ENCODE peak calls at places on chromosomes 12 and 14, in nine cellular contexts. Q is fibroblast of the aortic adventitia, G is transverse colon, V is colonic mucosa, E is stomach, Y is endothelial cell, N is pancreas, A is GM13977, K is HCT116. S is an unnamed sample.

GRCh38 chr12:57793920-57794319 is 11.3 kb downstream of the TSFM start:
- DNase-seq in V (no peak), G (no peak), Y (no peak), N (no peak), K (no peak), A (no peak), E (no peak), Q (peak), S (peak)

GRCh38 chr14:58296731-58297130 is 1.6 kb upstream of the ARID4A start:
- DNase-seq in E (no peak), K (no peak), G (no peak), Y (no peak), V (no peak), Q (peak), N (no peak), A (no peak), S (peak)

GRCh38 chr14:42011221-42011620 is 404.5 kb downstream of the LRFN5 start:
- DNase-seq in A (peak), V (no peak), Y (no peak), N (no peak), G (no peak), K (no peak), E (no peak), Q (no peak), S (no peak)

GRCh38 chr12:130972589-130972950 is 18.9 kb downstream of the ADGRD1 start:
- DNase-seq in K (no peak), Q (no peak), G (no peak), N (no peak), V (no peak), Y (no peak), E (no peak), A (no peak), S (no peak)

GRCh38 chr14:59707778-59708635 is 131.4 kb upstream of the CCDC175 start:
- DNase-seq in Q (peak), G (no peak), V (no peak), N (no peak), E (no peak), Y (no peak), A (no peak), K (no peak), S (no peak)

GRCh38 chr12:7112041-7112440 is 3.0 kb upstream of the C1RL start:
- DNase-seq in N (no peak), Q (peak), V (no peak), G (no peak), Y (no peak), K (no peak), A (no peak), E (no peak), S (peak)

GRCh38 chr12:116002890-116003536 is 274.5 kb downstream of the MED13L start:
- DNase-seq in Q (peak), K (no peak), A (no peak), E (no peak), V (no peak), G (no peak), Y (no peak), N (no peak), S (peak)

GRCh38 chr12:68481181-68481941 is 129.3 kb upstream of the RAP1B start:
- DNase-seq in K (no peak), Q (no peak), N (no peak), Y (no peak), G (no peak), E (no peak), A (peak), V (no peak), S (no peak)

GRCh38 chr12:106839343-106839742 is 64.9 kb downstream of the RIC8B start:
- DNase-seq in E (no peak), A (no peak), V (no peak), Q (no peak), Y (no peak), K (no peak), N (no peak), G (no peak), S (no peak)

GRCh38 chr14:89000007-89000942 is 175.8 kb downstream of the TTC8 start:
- DNase-seq in K (peak), V (peak), G (peak), N (no peak), E (peak), A (no peak), Y (no peak), Q (peak), S (no peak)

DNA sequence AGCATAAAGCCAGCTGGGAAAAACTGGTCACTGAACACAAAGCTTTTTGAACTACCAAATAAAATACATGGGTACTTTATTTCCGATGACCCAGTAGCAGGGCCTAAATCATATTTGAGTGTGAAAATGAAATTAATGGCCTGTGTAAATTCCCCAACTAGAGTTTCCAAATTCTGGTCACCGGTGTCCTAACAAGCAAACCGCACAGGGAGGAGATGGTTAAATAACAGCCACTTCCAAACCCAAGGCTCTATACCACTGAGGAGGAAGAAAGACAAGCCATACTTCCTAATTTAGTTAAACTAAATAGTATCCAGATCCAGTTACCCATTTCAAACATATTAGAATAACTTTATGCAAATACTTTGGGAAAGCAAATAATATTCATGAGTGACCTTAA is 40.1 kb upstream of the DUSP6 start:
- DNase-seq in G (no peak), N (no peak), A (no peak), E (no peak), K (no peak), Y (no peak), V (no peak), Q (no peak), S (no peak)
- TF ChIP-seq CTCF in G (no peak), N (no peak), A (no peak), E (no peak), K (no peak), Y (no peak), V (no peak), Q (no peak), S (no peak)

GRCh38 chr12:64273527-64274403 is 51.7 kb upstream of the KICS2 start:
- DNase-seq in A (no peak), E (no peak), K (peak), Q (peak), G (peak), V (no peak), N (no peak), Y (peak), S (peak)
- TF ChIP-seq CTCF in A (peak), E (no peak), K (peak), Q (peak), G (no peak), V (no peak), N (no peak), Y (peak), S (peak)

DNA sequence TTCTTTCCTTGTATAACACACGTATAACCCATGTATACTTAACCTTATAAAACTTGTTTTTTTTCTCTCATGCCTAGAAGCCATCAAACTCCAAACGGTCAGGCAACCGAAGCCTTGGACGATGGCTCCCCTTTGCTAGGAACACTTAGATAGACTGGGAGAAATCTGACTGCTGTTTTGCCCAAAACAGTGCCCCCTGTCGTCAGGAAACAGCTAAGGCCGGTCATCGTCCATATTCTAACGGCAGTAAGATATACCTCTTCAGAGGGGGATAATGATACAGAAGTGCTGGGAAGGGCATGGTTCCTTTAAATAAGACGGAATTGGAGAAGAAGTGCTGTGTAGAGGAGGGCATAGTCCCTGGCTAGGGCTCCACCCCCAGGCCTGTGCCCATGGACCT is 130.5 kb downstream of the SLC41A2 start:
- DNase-seq in V (no peak), G (no peak), N (no peak), A (no peak), E (no peak), K (no peak), Q (no peak), Y (peak), S (no peak)
- TF ChIP-seq CTCF in V (no peak), G (no peak), N (no peak), A (no peak), E (no peak), K (peak), Q (peak), Y (peak), S (peak)

GRCh38 chr14:37251778-37252177 is 54.0 kb downstream of the MIPOL1 start:
- DNase-seq in E (no peak), Q (no peak), N (no peak), V (no peak), Y (no peak), A (no peak), G (no peak), K (no peak), S (no peak)
- TF ChIP-seq CTCF in E (no peak), Q (no peak), N (no peak), V (no peak), Y (peak), A (no peak), G (no peak), K (no peak), S (peak)

DNA sequence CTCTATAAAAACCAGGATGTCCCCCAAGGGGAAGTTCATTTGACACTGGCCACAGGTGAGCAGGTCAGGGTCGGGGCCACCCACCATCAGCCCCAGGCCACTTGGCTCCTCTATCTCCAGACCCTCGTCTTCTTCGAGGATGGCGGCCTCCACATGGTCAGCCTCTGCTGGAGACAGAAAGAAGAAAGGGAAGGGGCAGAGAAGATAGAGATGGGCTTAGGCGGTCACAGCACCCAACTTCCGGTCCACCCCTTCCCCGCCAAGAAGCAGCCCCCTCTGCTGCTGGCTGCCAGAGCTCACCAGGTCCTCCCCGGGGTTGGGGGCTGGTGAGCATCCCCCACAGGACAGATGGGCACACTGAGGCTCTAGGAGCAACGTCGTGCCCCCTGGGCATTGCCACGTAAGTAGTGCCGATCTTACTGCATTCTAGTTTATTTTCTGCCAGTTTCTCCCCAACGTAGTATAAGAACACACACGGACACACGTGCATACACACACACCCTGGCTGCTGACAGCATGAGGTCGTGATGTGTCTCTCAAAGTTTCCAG is 14.2 kb downstream of the BCL11B start:
- DNase-seq in Q (no peak), E (no peak), G (no peak), Y (no peak), K (no peak), V (no peak), N (no peak), A (no peak), S (no peak)
- TF ChIP-seq CTCF in Q (no peak), E (no peak), G (no peak), Y (no peak), K (no peak), V (no peak), N (no peak), A (no peak), S (no peak)

S was measured in cardiac muscle cell.